ENCODE peak calls at places on chromosomes 16 and 17, in five cellular contexts. P is ACHN; I is hippocampal formation; M is stimulated activated CD4-positive, alpha-beta T cell treated with anti-CD3 and anti-CD28 coated beads, Interleukin-4, amount 100 ng/mL, for 24 hours; C is caudate nucleus. Y is an unnamed sample.

GRCh38 chr17:45584092-45585036 is 93.8 kb upstream of the PLEKHM1 start:
- DNase-seq in P (peak), I (no peak), M (peak), C (no peak), Y (peak)

GRCh38 chr17:51397361-51398127 is 137.2 kb downstream of the UTP18 start:
- DNase-seq in P (peak), I (no peak), M (no peak), C (no peak), Y (peak)

GRCh38 chr17:10262451-10262850 is 64.0 kb upstream of the GAS7 start:
- DNase-seq in P (no peak), I (no peak), M (no peak), C (no peak), Y (no peak)

GRCh38 chr16:5905935-5906334 is 808.3 kb upstream of the EEF2KMT start:
- DNase-seq in P (no peak), I (no peak), M (no peak), C (no peak), Y (no peak)

GRCh38 chr17:63828936-63829335 is 1.5 kb upstream of the FTSJ3 start:
- DNase-seq in P (no peak), I (no peak), M (no peak), C (no peak), Y (no peak)

GRCh38 chr16:69798466-69798865 is 36.3 kb downstream of the WWP2 start:
- DNase-seq in P (peak), I (peak), M (no peak), C (no peak), Y (peak)

GRCh38 chr17:70527364-70527888 is 358.1 kb downstream of the KCNJ2 start:
- DNase-seq in P (no peak), I (no peak), M (no peak), C (no peak), Y (no peak)

GRCh38 chr17:38613981-38614779 is 8.4 kb upstream of the SRCIN1 start:
- DNase-seq in P (no peak), I (no peak), M (no peak), C (no peak), Y (no peak)

GRCh38 chr16:29821663-29822115 is 1.4 kb downstream of the MVP start:
- DNase-seq in P (peak), I (no peak), M (no peak), C (no peak), Y (peak)

GRCh38 chr17:31554930-31555329 is 163.5 kb downstream of the RAB11FIP4 start:
- DNase-seq in P (no peak), I (no peak), M (no peak), C (no peak), Y (no peak)

GRCh38 chr16:48524348-48525200 is 85.4 kb downstream of the N4BP1 start:
- DNase-seq in P (no peak), I (no peak), M (no peak), C (no peak), Y (no peak)

GRCh38 chr16:15650698-15651161 is 685 bp downstream of the NDE1 start:
- DNase-seq in P (peak), I (no peak), M (peak), C (no peak), Y (no peak)

GRCh38 chr17:10879110-10879509 is 41.2 kb upstream of the PIRT start:
- DNase-seq in P (peak), I (peak), M (no peak), C (no peak), Y (no peak)

GRCh38 chr17:871731-872517 is 89.8 kb downstream of the MRM3 start:
- DNase-seq in P (no peak), I (no peak), M (no peak), C (no peak), Y (no peak)

GRCh38 chr17:73371846-73372245 is 60.0 kb upstream of the CDC42EP4 start:
- DNase-seq in P (no peak), I (no peak), M (no peak), C (no peak), Y (no peak)

GRCh38 chr16:30532285-30533145 is 2.1 kb downstream of the ZNF747 start:
- DNase-seq in P (no peak), I (no peak), M (no peak), C (no peak), Y (no peak)

GRCh38 chr17:29659155-29659554 is 36.4 kb upstream of the CORO6 start:
- DNase-seq in P (no peak), I (no peak), M (peak), C (no peak), Y (no peak)

GRCh38 chr16:72938426-72939164 is 109.3 kb downstream of the ZFHX3 start:
- DNase-seq in P (peak), I (no peak), M (no peak), C (no peak), Y (peak)

GRCh38 chr16:29114476-29115012 is 129.7 kb downstream of the LAT start:
- DNase-seq in P (no peak), I (no peak), M (no peak), C (no peak), Y (no peak)

Y was measured in brain microvascular endothelial cell.